ENCODE peak calls at places on chromosomes 2 and 18, in five cellular contexts. O is GM03348, M is A172, I is DMS153, L is posterior cingulate gyrus. J is an unnamed sample.
A peak's percentile ranks its signal among the peaks of the same experiment; 100 is the strongest.

GRCh38 chr2:121888189-121888557 is 132.7 kb downstream of the TSN start:
- DNase-seq in O (no peak), M (no peak), I (no peak), L (no peak), J (no peak)

GRCh38 chr18:27887711-27888495 is 289.0 kb downstream of the CDH2 start:
- DNase-seq in O (peak; percentile 5), M (peak; percentile 52), I (no peak), L (no peak), J (no peak)

GRCh38 chr2:219521066-219521880 is 7.0 kb downstream of the ASIC4 start:
- DNase-seq in O (peak; percentile 82), M (peak; percentile 83), I (no peak), L (no peak), J (no peak)

GRCh38 chr18:346607-347006 is 78.8 kb upstream of the THOC1 start:
- DNase-seq in O (no peak), M (no peak), I (no peak), L (no peak), J (no peak)

GRCh38 chr2:27379840-27380625 is 501 bp downstream of the ZNF513 start:
- DNase-seq in O (peak; percentile 17), M (no peak), I (peak; percentile 39), L (peak; percentile 65), J (no peak)

GRCh38 chr2:120780402-120780801 is 44.7 kb downstream of the GLI2 start:
- DNase-seq in O (no peak), M (no peak), I (no peak), L (peak; percentile 37), J (no peak)

GRCh38 chr2:224836263-224836662 is 120.1 kb upstream of the CCDC195 start:
- DNase-seq in O (peak; percentile 58), M (no peak), I (no peak), L (no peak), J (no peak)

GRCh38 chr2:51013060-51013746 is 18.7 kb downstream of the NRXN1 start:
- DNase-seq in O (no peak), M (no peak), I (peak; percentile 100), L (no peak), J (no peak)

GRCh38 chr2:64876137-64876647 is 113.0 kb upstream of the SLC1A4 start:
- DNase-seq in O (peak; percentile 84), M (peak; percentile 96), I (no peak), L (no peak), J (no peak)

GRCh38 chr2:46297546-46298271 is 502 bp downstream of the EPAS1 start:
- DNase-seq in O (peak; percentile 51), M (peak; percentile 26), I (peak; percentile 64), L (peak; percentile 21), J (peak; percentile 87)

GRCh38 chr2:134301099-134301970 is 47.5 kb downstream of the MGAT5 start:
- DNase-seq in O (peak; percentile 29), M (peak; percentile 34), I (no peak), L (no peak), J (no peak)

GRCh38 chr2:85222792-85223191 is 89.6 kb downstream of the TCF7L1 start:
- DNase-seq in O (no peak), M (no peak), I (peak; percentile 9), L (no peak), J (no peak)

GRCh38 chr2:227862741-227863588 is 8.5 kb upstream of the DAW1 start:
- DNase-seq in O (peak; percentile 76), M (peak; percentile 94), I (no peak), L (no peak), J (no peak)

GRCh38 chr18:75065251-75066000 is 143.5 kb downstream of the PTGR3 start:
- DNase-seq in O (no peak), M (no peak), I (peak; percentile 58), L (no peak), J (no peak)

GRCh38 chr18:68438983-68439382 is 275.9 kb downstream of the TMX3 start:
- DNase-seq in O (peak; percentile 74), M (peak; percentile 48), I (no peak), L (no peak), J (no peak)

GRCh38 chr18:24778810-24779418 is 318.5 kb downstream of the HRH4 start:
- DNase-seq in O (no peak), M (no peak), I (no peak), L (no peak), J (no peak)

J was measured in suprapubic skin.